ENCODE peak calls at places on chromosomes 13 and 19, in six cellular contexts. K, M, E, Y, I and W are unnamed samples.

GRCh38 chr19:44512326-44513298 is 12.3 kb upstream of the ZNF180 start:
- DNase-seq in K (peak), M (no peak), E (peak), Y (peak), I (peak), W (peak)

GRCh38 chr19:41325640-41325946 is 15.6 kb downstream of the CCDC97 start:
- DNase-seq in K (no peak), M (no peak), E (no peak), Y (no peak), I (no peak), W (no peak)

GRCh38 chr19:30969586-30969985 is 379.6 kb downstream of the TSHZ3 start:
- DNase-seq in K (no peak), M (no peak), E (no peak), Y (no peak), I (no peak), W (no peak)

GRCh38 chr19:46860125-46860845 is 512 bp upstream of the ARHGAP35 start:
- DNase-seq in K (peak), M (peak), E (peak), Y (peak), I (peak), W (peak)

GRCh38 chr13:63156816-63157215 is 1741.2 kb upstream of the PCDH20 start:
- DNase-seq in K (no peak), M (no peak), E (no peak), Y (no peak), I (no peak), W (no peak)

GRCh38 chr13:25232937-25233515 is 54.3 kb downstream of the MTMR6 start:
- DNase-seq in K (peak), M (no peak), E (peak), Y (peak), I (peak), W (peak)

GRCh38 chr13:54337526-54337925 is 1308.9 kb downstream of the OLFM4 start:
- DNase-seq in K (no peak), M (no peak), E (no peak), Y (no peak), I (no peak), W (no peak)

GRCh38 chr19:47379398-47379938 is 30.4 kb downstream of the DHX34 start:
- DNase-seq in K (no peak), M (no peak), E (no peak), Y (no peak), I (no peak), W (peak)

GRCh38 chr13:75299913-75300862 is 181.8 kb downstream of the TBC1D4 start:
- DNase-seq in K (no peak), M (peak), E (no peak), Y (no peak), I (no peak), W (no peak)

GRCh38 chr13:82070411-82070810 is 1729.5 kb upstream of the SPRY2 start:
- DNase-seq in K (no peak), M (no peak), E (no peak), Y (no peak), I (no peak), W (no peak)

GRCh38 chr19:10694706-10695105 is 6.5 kb upstream of the QTRT1 start:
- DNase-seq in K (no peak), M (no peak), E (no peak), Y (no peak), I (no peak), W (peak)

GRCh38 chr19:55652311-55653078 is 2.3 kb upstream of the U2AF2 start:
- DNase-seq in K (no peak), M (no peak), E (no peak), Y (no peak), I (no peak), W (no peak)

GRCh38 chr13:39874331-39875055 is 219.0 kb downstream of the COG6 start:
- DNase-seq in K (no peak), M (no peak), E (no peak), Y (peak), I (no peak), W (no peak)

GRCh38 chr13:107743983-107744382 is 471.4 kb downstream of the LIG4 start:
- DNase-seq in K (no peak), M (no peak), E (no peak), Y (no peak), I (no peak), W (no peak)

GRCh38 chr13:26561636-26562537 is 4.4 kb downstream of the WASF3 start:
- DNase-seq in K (no peak), M (no peak), E (no peak), Y (peak), I (peak), W (no peak)

GRCh38 chr13:92297971-92298942 is 899.8 kb downstream of the GPC5 start:
- DNase-seq in K (no peak), M (no peak), E (peak), Y (no peak), I (no peak), W (no peak)

GRCh38 chr19:44278181-44278690 is 18.6 kb downstream of the ZNF233 start:
- DNase-seq in K (no peak), M (no peak), E (no peak), Y (no peak), I (no peak), W (no peak)

GRCh38 chr19:495047-495439 is 1.2 kb upstream of the MADCAM1 start:
- DNase-seq in K (no peak), M (no peak), E (no peak), Y (no peak), I (no peak), W (no peak)

GRCh38 chr19:16031872-16032200 is 44.5 kb upstream of the TPM4 start:
- DNase-seq in K (no peak), M (no peak), E (no peak), Y (no peak), I (no peak), W (no peak)

GRCh38 chr19:2186071-2186846 is 22.5 kb downstream of the DOT1L start:
- DNase-seq in K (no peak), M (no peak), E (no peak), Y (peak), I (no peak), W (no peak)

GRCh38 chr19:4581381-4582111 is 22.1 kb upstream of the SEMA6B start:
- DNase-seq in K (no peak), M (no peak), E (peak), Y (no peak), I (no peak), W (peak)

GRCh38 chr19:35828694-35829301 is 16.2 kb upstream of the PRODH2 start:
- DNase-seq in K (peak), M (no peak), E (peak), Y (peak), I (peak), W (peak)

GRCh38 chr13:23715762-23716235 is 145.6 kb downstream of the TNFRSF19 start:
- DNase-seq in K (no peak), M (no peak), E (peak), Y (no peak), I (peak), W (no peak)

GRCh38 chr19:6739390-6739883 is at the start of gene TRIP10:
- DNase-seq in K (peak), M (no peak), E (peak), Y (peak), I (peak), W (peak)

GRCh38 chr19:55251296-55252081 is 7.3 kb downstream of the PPP6R1 start:
- DNase-seq in K (no peak), M (no peak), E (no peak), Y (peak), I (no peak), W (peak)

GRCh38 chr13:26011996-26012688 is 39.7 kb downstream of the SHISA2 start:
- DNase-seq in K (no peak), M (no peak), E (no peak), Y (no peak), I (no peak), W (no peak)

GRCh38 chr13:53004605-53005004 is 24.0 kb upstream of the OLFM4 start:
- DNase-seq in K (no peak), M (no peak), E (no peak), Y (no peak), I (no peak), W (no peak)

GRCh38 chr13:44281252-44282000 is 92.2 kb upstream of the SERP2 start:
- DNase-seq in K (no peak), M (no peak), E (no peak), Y (no peak), I (peak), W (no peak)

GRCh38 chr19:5958074-5958850 is 19.7 kb downstream of the RANBP3 start:
- DNase-seq in K (no peak), M (no peak), E (no peak), Y (no peak), I (no peak), W (no peak)

GRCh38 chr13:24564881-24565280 is 52.3 kb upstream of the PARP4 start:
- DNase-seq in K (no peak), M (no peak), E (no peak), Y (no peak), I (no peak), W (no peak)

GRCh38 chr19:11018179-11018578 is 57.3 kb downstream of the SMARCA4 start:
- DNase-seq in K (no peak), M (no peak), E (peak), Y (no peak), I (no peak), W (no peak)

GRCh38 chr13:87887459-87888123 is 216.4 kb downstream of the SLITRK5 start:
- DNase-seq in K (no peak), M (no peak), E (no peak), Y (no peak), I (no peak), W (no peak)

GRCh38 chr13:23183292-23183691 is 2.5 kb downstream of the SGCG start:
- DNase-seq in K (no peak), M (no peak), E (no peak), Y (no peak), I (no peak), W (no peak)

GRCh38 chr13:62875118-62875640 is 1459.5 kb upstream of the PCDH20 start:
- DNase-seq in K (no peak), M (no peak), E (no peak), Y (no peak), I (no peak), W (no peak)

GRCh38 chr19:50556236-50557008 is 11.8 kb downstream of the LRRC4B start:
- DNase-seq in K (peak), M (peak), E (peak), Y (peak), I (peak), W (peak)
- TF ChIP-seq CTCF in K (peak), M (peak), E (peak), Y (peak), I (peak), W (peak)

GRCh38 chr19:34429553-34429952 is 1.4 kb downstream of the UBA2 start:
- DNase-seq in K (no peak), M (no peak), E (no peak), Y (no peak), I (no peak), W (no peak)
- H3K4me3 ChIP-seq in K (peak), M (peak), E (peak), Y (peak), I (peak), W (peak)

GRCh38 chr13:100130930-100131511 is 42.1 kb downstream of the PCCA start:
- DNase-seq in K (no peak), M (no peak), E (no peak), Y (no peak), I (no peak), W (no peak)

GRCh38 chr13:100128373-100128772 is 39.5 kb downstream of the PCCA start:
- DNase-seq in K (peak), M (no peak), E (no peak), Y (no peak), I (peak), W (peak)

GRCh38 chr13:100128838-100129237 is 39.9 kb downstream of the PCCA start:
- DNase-seq in K (no peak), M (no peak), E (no peak), Y (no peak), I (peak), W (peak)

GRCh38 chr13:100129605-100130004 is 40.7 kb downstream of the PCCA start:
- DNase-seq in K (no peak), M (peak), E (no peak), Y (peak), I (no peak), W (peak)

GRCh38 chr13:100130092-100130491 is 41.2 kb downstream of the PCCA start:
- DNase-seq in K (no peak), M (no peak), E (no peak), Y (peak), I (no peak), W (no peak)
- TF ChIP-seq MYC in K (no peak), M (no peak), E (no peak), Y (no peak), I (no peak), W (no peak)

GRCh38 chr19:48997972-48998371 is 4.3 kb downstream of the RUVBL2 start:
- DNase-seq in K (peak), M (no peak), E (peak), Y (peak), I (peak), W (peak)
- TF ChIP-seq CTCF in K (peak), M (peak), E (peak), Y (peak), I (peak), W (peak)

GRCh38 chr13:36076211-36076610 is 55.0 kb downstream of the DCLK1 start:
- DNase-seq in K (no peak), M (no peak), E (no peak), Y (no peak), I (no peak), W (no peak)
- H3K4me3 ChIP-seq in K (no peak), M (no peak), E (no peak), Y (no peak), I (no peak), W (no peak)

GRCh38 chr19:7783991-7784421 is 21.0 kb downstream of the CLEC4M start:
- DNase-seq in K (peak), M (no peak), E (no peak), Y (no peak), I (peak), W (peak)
- TF ChIP-seq MYC in K (no peak), M (no peak), E (no peak), Y (no peak), I (no peak), W (no peak)

DNA sequence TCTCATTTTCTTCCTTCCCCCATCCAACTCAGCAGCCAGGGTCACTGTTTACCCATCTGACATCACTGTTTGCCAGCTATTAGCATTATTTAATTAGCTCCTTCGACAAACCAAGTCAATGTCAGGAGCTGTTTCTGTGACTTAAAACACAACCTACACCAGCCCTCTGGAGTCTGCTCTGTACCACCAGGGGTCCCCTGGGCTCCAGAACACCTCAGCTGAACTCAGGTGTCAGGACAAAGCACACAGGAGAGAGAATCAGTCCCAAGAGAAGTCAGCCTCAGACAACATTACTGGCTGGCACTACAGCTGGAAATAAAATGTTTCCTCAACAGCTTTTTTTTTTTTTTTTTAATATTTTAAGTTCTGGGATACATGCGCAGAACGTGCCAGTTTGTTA is 45.1 kb downstream of the DCLK1 start:
- DNase-seq in K (no peak), M (no peak), E (no peak), Y (no peak), I (no peak), W (no peak)
- TF ChIP-seq CTCF in K (no peak), M (no peak), E (no peak), Y (no peak), I (no peak), W (no peak)

DNA sequence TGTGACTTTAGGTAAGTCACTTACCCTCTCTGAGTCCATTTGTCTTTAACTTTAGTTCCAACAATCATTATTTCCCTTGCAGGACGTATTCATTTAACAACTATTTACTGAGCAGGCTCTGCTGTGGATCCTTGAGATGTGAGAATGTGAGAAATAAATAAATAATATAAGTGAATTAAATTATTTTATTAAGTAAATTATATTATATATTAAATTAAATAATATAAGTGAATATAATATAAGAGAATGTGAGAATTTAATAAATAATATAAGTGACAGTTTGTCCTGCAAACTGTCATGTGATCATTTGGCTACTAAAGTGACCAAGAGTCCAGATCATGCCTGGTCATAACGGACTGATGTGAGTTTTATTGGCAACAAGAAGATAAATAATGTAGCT is 598 bp downstream of the OR2Z1 start:
- DNase-seq in K (no peak), M (no peak), E (no peak), Y (no peak), I (no peak), W (no peak)
- H3K4me3 ChIP-seq in K (no peak), M (no peak), E (no peak), Y (no peak), I (no peak), W (no peak)